ENCODE peak calls at places on chromosome 15, in five cellular contexts. One of them, this sample, is unnamed.

GRCh38 chr15:69758291-69758771 is 305.7 kb downstream of the RPLP1 start:
- DNase-seq in endothelial cell: no peak
- DNase-seq in cardiac muscle cell: peak
- DNase-seq in ACHN: no peak
- DNase-seq in iPS-NIHi11: no peak
- DNase-seq in this sample: no peak

GRCh38 chr15:88623061-88623460 is 1.9 kb downstream of the AEN start:
- DNase-seq in endothelial cell: no peak
- DNase-seq in cardiac muscle cell: peak
- DNase-seq in ACHN: peak
- DNase-seq in iPS-NIHi11: no peak
- DNase-seq in this sample: no peak

GRCh38 chr15:56839641-56840040 is 78.8 kb upstream of the TCF12 start:
- DNase-seq in endothelial cell: no peak
- DNase-seq in cardiac muscle cell: no peak
- DNase-seq in ACHN: no peak
- DNase-seq in iPS-NIHi11: no peak
- DNase-seq in this sample: no peak

GRCh38 chr15:97691799-97692198 is 268.7 kb upstream of the ARRDC4 start:
- DNase-seq in endothelial cell: no peak
- DNase-seq in cardiac muscle cell: no peak
- DNase-seq in ACHN: no peak
- DNase-seq in iPS-NIHi11: no peak
- DNase-seq in this sample: no peak

GRCh38 chr15:72902245-72902928 is 118.8 kb upstream of the ADPGK start:
- DNase-seq in endothelial cell: no peak
- DNase-seq in cardiac muscle cell: peak
- DNase-seq in ACHN: no peak
- DNase-seq in iPS-NIHi11: no peak
- DNase-seq in this sample: no peak

GRCh38 chr15:80194186-80194585 is 41.4 kb downstream of the FAH start:
- DNase-seq in endothelial cell: no peak
- DNase-seq in cardiac muscle cell: no peak
- DNase-seq in ACHN: no peak
- DNase-seq in iPS-NIHi11: no peak
- DNase-seq in this sample: no peak

GRCh38 chr15:70892912-70893560 is 410 bp downstream of the LRRC49 start:
- DNase-seq in endothelial cell: peak
- DNase-seq in cardiac muscle cell: peak
- DNase-seq in ACHN: peak
- DNase-seq in iPS-NIHi11: peak
- DNase-seq in this sample: no peak

GRCh38 chr15:73677146-73677607 is 7.0 kb upstream of the CD276 start:
- DNase-seq in endothelial cell: peak
- DNase-seq in cardiac muscle cell: peak
- DNase-seq in ACHN: peak
- DNase-seq in iPS-NIHi11: peak
- DNase-seq in this sample: no peak

GRCh38 chr15:68031406-68031805 is 22.7 kb upstream of the PIAS1 start:
- DNase-seq in endothelial cell: no peak
- DNase-seq in cardiac muscle cell: peak
- DNase-seq in ACHN: no peak
- DNase-seq in iPS-NIHi11: no peak
- DNase-seq in this sample: no peak

This sample was measured in GF-D8.